ENCODE peak calls at places on chromosomes 4 and X, in six cellular contexts. Z is AG10803; A is B cell; G is smooth muscle cell of the brain vasculature; R is activated CD4-positive, alpha-beta T cell treated with anti-CD3 and anti-CD28 coated beads for 24 hours; I is Peyer's patch. F is an unnamed sample.

GRCh38 chr4:117135634-117136354 is 50.4 kb upstream of the TRAM1L1 start:
- DNase-seq in Z (no peak), A (no peak), G (no peak), R (no peak), I (no peak), F (no peak)

GRCh38 chr4:9765091-9765490 is 16.3 kb upstream of the DRD5 start:
- DNase-seq in Z (peak), A (no peak), G (no peak), R (no peak), I (no peak), F (peak)

GRCh38 chr4:74431113-74431826 is 13.7 kb upstream of the AREG start:
- DNase-seq in Z (no peak), A (no peak), G (no peak), R (no peak), I (no peak), F (no peak)

GRCh38 chr4:84031401-84031800 is 467.7 kb downstream of the NKX6-1 start:
- DNase-seq in Z (no peak), A (no peak), G (no peak), R (no peak), I (no peak), F (no peak)

GRCh38 chrX:38271154-38271716 is 50.6 kb upstream of the SRPX start:
- DNase-seq in Z (no peak), A (no peak), G (no peak), R (no peak), I (no peak), F (no peak)

GRCh38 chrX:67523932-67524331 is 19.9 kb upstream of the AR start:
- DNase-seq in Z (no peak), A (no peak), G (no peak), R (no peak), I (no peak), F (no peak)

GRCh38 chr4:155722816-155723499 is 35.9 kb upstream of the GUCY1B1 start:
- DNase-seq in Z (peak), A (no peak), G (no peak), R (no peak), I (no peak), F (no peak)

GRCh38 chr4:25843340-25844097 is 19.3 kb downstream of the SEL1L3 start:
- DNase-seq in Z (no peak), A (no peak), G (no peak), R (no peak), I (no peak), F (peak)

GRCh38 chr4:166655231-166655630 is 579.1 kb downstream of the SPOCK3 start:
- DNase-seq in Z (no peak), A (no peak), G (no peak), R (no peak), I (no peak), F (no peak)

GRCh38 chr4:137198791-137199190 is 333.5 kb downstream of the PCDH18 start:
- DNase-seq in Z (no peak), A (no peak), G (no peak), R (no peak), I (no peak), F (no peak)

GRCh38 chrX:19382500-19383145 is 38.9 kb downstream of the PDHA1 start:
- DNase-seq in Z (no peak), A (no peak), G (no peak), R (peak), I (peak), F (peak)

GRCh38 chr4:68175562-68176155 is 46.0 kb upstream of the TMPRSS11F start:
- DNase-seq in Z (peak), A (no peak), G (peak), R (peak), I (no peak), F (peak)

GRCh38 chrX:107672955-107673378 is 44.7 kb downstream of the PRPS1 start:
- DNase-seq in Z (peak), A (peak), G (no peak), R (peak), I (peak), F (peak)

GRCh38 chr4:56701644-56702043 is 20.5 kb upstream of the HOPX start:
- DNase-seq in Z (no peak), A (no peak), G (no peak), R (no peak), I (no peak), F (no peak)

GRCh38 chrX:150546711-150547153 is 21.7 kb upstream of the MTM1 start:
- DNase-seq in Z (no peak), A (no peak), G (no peak), R (no peak), I (no peak), F (no peak)

GRCh38 chr4:73668806-73669205 is 48.6 kb upstream of the RASSF6 start:
- DNase-seq in Z (peak), A (no peak), G (no peak), R (no peak), I (no peak), F (no peak)

GRCh38 chrX:65203545-65203944 is 227.3 kb upstream of the ZC4H2 start:
- DNase-seq in Z (no peak), A (no peak), G (no peak), R (no peak), I (no peak), F (peak)

GRCh38 chrX:138057883-138058282 is 492.0 kb downstream of the ZIC3 start:
- DNase-seq in Z (no peak), A (no peak), G (no peak), R (no peak), I (no peak), F (no peak)

GRCh38 chr4:56099378-56099786 is 150.6 kb downstream of the CEP135 start:
- DNase-seq in Z (no peak), A (no peak), G (no peak), R (no peak), I (no peak), F (no peak)

GRCh38 chr4:150960818-150961217 is 54.3 kb downstream of the LRBA start:
- DNase-seq in Z (peak), A (no peak), G (no peak), R (no peak), I (no peak), F (peak)

GRCh38 chr4:119958983-119959382 is 107.7 kb downstream of the MAD2L1 start:
- DNase-seq in Z (no peak), A (no peak), G (no peak), R (no peak), I (no peak), F (no peak)

GRCh38 chr4:113445286-113445685 is 316.3 kb downstream of the CAMK2D start:
- DNase-seq in Z (peak), A (no peak), G (no peak), R (no peak), I (no peak), F (peak)

F was measured in colonic mucosa.